ENCODE peak calls at places on chromosomes 16 and 17, in seven cellular contexts. S, I, G, K, C, J and P are unnamed samples.

GRCh38 chr17:32020943-32021617 is 13.9 kb downstream of the LRRC37B start:
- DNase-seq in I (no peak), G (no peak), S (no peak), J (no peak), K (no peak), C (peak; percentile 40), P (no peak)

GRCh38 chr17:40309031-40309937 is at the start of gene RARA:
- DNase-seq in K (peak; percentile 96), I (no peak), S (no peak), J (peak; percentile 33), G (no peak), C (peak; percentile 55), P (no peak)

GRCh38 chr17:30930495-30930894 is 8.8 kb downstream of the ADAP2 start:
- DNase-seq in S (no peak), J (no peak), G (no peak), K (no peak), I (no peak), C (no peak), P (no peak)

GRCh38 chr17:76441681-76442340 is 11.1 kb downstream of the UBE2O start:
- DNase-seq in G (no peak), C (no peak), I (no peak), S (no peak), J (no peak), K (peak; percentile 85), P (no peak)

GRCh38 chr17:76080207-76080933 is 1.4 kb downstream of the ZACN start:
- DNase-seq in K (peak; percentile 83), J (no peak), C (no peak), I (no peak), G (no peak), S (no peak), P (no peak)

GRCh38 chr16:66619534-66620418 is 15.3 kb downstream of the CMTM3 start:
- DNase-seq in C (peak; percentile 28), J (no peak), S (peak; percentile 73), I (no peak), K (peak; percentile 74), G (peak; percentile 93), P (no peak)

GRCh38 chr16:87965973-87966667 is 14.9 kb downstream of the BANP start:
- DNase-seq in C (no peak), I (no peak), J (no peak), K (peak; percentile 31), G (peak; percentile 69), S (no peak), P (no peak)

GRCh38 chr17:64245218-64246145 is 17.6 kb downstream of the TEX2 start:
- DNase-seq in S (peak; percentile 58), C (no peak), K (peak; percentile 18), I (no peak), G (no peak), J (no peak), P (no peak)

GRCh38 chr17:30716461-30717289 is 107.8 kb downstream of the CRLF3 start:
- DNase-seq in I (no peak), S (no peak), G (peak; percentile 40), C (no peak), J (no peak), K (peak; percentile 69), P (no peak)

GRCh38 chr17:20009302-20010098 is at the start of gene SPECC1:
- DNase-seq in K (peak; percentile 98), I (peak; percentile 93), J (peak; percentile 78), G (peak; percentile 45), S (peak; percentile 67), C (peak; percentile 3), P (peak; percentile 78)

GRCh38 chr16:67528870-67529638 is 425 bp downstream of the RIPOR1 start:
- DNase-seq in K (peak; percentile 82), G (no peak), S (no peak), J (peak; percentile 55), I (no peak), C (peak; percentile 57), P (no peak)

GRCh38 chr16:66439051-66439730 is 12.1 kb downstream of the BEAN1 start:
- DNase-seq in C (no peak), J (no peak), K (no peak), S (no peak), I (no peak), G (no peak), P (no peak)

GRCh38 chr16:8628981-8629725 is 7.7 kb downstream of the METTL22 start:
- DNase-seq in J (no peak), G (no peak), S (no peak), K (no peak), I (no peak), C (no peak), P (no peak)